ENCODE peak calls at places on chromosomes 5 and 9, in four cellular contexts. H, E, O and I are unnamed samples.

GRCh38 chr5:129177451-129177850 is 82.9 kb downstream of the ISOC1 start:
- DNase-seq in H (no peak), E (no peak), O (no peak), I (no peak)

GRCh38 chr5:77651343-77651742 is 12.8 kb upstream of the OTP start:
- DNase-seq in H (no peak), E (no peak), O (no peak), I (no peak)

GRCh38 chr5:180637962-180638680 is 11.3 kb downstream of the FLT4 start:
- DNase-seq in H (no peak), E (no peak), O (no peak), I (no peak)

GRCh38 chr9:74942801-74943200 is 9.9 kb downstream of the C9orf40 start:
- DNase-seq in H (no peak), E (no peak), O (no peak), I (no peak)

GRCh38 chr9:9912459-9912858 is 700.3 kb downstream of the PTPRD start:
- DNase-seq in H (no peak), E (no peak), O (no peak), I (no peak)

GRCh38 chr9:22041792-22042191 is 32.7 kb upstream of the CDKN2B start:
- DNase-seq in H (no peak), E (no peak), O (no peak), I (peak)

GRCh38 chr5:139711067-139711851 is 63.1 kb downstream of the CXXC5 start:
- DNase-seq in H (no peak), E (peak), O (peak), I (no peak)

GRCh38 chr5:127536687-127537086 is 19.2 kb downstream of the PRRC1 start:
- DNase-seq in H (no peak), E (peak), O (no peak), I (no peak)

GRCh38 chr5:55402199-55402598 is 94.4 kb downstream of the MTREX start:
- DNase-seq in H (no peak), E (no peak), O (no peak), I (no peak)

GRCh38 chr5:116144103-116144502 is 59.3 kb downstream of the COMMD10 start:
- DNase-seq in H (no peak), E (no peak), O (no peak), I (no peak)

GRCh38 chr5:32388429-32389111 is 56.0 kb downstream of the ZFR start:
- DNase-seq in H (no peak), E (no peak), O (no peak), I (no peak)

GRCh38 chr9:132312873-132313272 is 41.9 kb downstream of the SETX start:
- DNase-seq in H (no peak), E (peak), O (no peak), I (no peak)

GRCh38 chr9:124078641-124079040 is 67.1 kb downstream of the LHX2 start:
- DNase-seq in H (no peak), E (no peak), O (no peak), I (no peak)

DNA sequence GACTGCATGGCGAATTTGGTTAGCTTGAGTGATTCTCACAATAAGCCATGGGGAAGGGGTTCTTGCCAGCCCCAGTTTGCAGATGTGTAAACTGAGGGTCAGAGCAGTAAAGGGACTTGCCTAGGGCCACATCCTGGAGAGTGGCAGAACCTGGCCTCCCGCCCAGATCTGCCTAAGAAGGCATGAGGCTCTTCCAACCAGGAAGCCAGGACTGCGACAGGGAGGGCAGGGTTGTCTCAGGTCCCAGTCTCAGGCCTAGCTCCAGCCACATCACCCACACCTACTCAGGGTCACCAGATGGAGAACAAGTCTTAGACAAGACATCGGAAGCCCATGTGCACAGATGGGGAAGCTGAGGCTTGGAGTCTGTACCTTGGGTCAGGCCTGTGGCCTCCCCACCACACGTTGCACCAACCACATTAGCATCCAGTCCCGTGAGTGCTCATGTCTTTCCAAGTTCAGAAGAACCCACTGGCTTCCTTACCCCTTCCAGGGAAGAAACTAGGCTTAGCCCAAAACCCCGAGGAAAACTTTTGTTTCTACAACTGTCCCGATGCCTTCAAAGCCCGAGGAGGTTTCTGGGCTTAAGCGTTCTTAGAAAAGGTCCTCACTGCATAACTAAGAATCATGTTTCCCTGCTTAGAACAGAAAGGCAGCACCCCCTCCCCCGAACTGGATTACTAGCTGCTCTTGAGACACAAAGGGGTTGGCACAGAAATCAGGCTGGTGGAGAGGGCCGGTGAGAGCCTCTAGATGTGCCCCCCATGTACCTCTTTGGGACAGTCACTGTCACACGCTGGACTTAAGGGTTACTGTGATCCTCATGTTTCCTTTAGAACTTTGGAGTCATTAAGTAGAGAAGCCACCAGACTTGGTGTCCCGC is 2.3 kb downstream of the FAM78A start:
- DNase-seq in H (no peak), E (peak), O (no peak), I (no peak)
- H3K9ac ChIP-seq in H (peak), E (peak), O (no peak), I (no peak)

GRCh38 chr5:104186100-104186499 is 623.5 kb upstream of the NUDT12 start:
- DNase-seq in H (no peak), E (no peak), O (no peak), I (peak)
- TF ChIP-seq SRF in H (no peak), E (no peak), O (no peak), I (no peak)

DNA sequence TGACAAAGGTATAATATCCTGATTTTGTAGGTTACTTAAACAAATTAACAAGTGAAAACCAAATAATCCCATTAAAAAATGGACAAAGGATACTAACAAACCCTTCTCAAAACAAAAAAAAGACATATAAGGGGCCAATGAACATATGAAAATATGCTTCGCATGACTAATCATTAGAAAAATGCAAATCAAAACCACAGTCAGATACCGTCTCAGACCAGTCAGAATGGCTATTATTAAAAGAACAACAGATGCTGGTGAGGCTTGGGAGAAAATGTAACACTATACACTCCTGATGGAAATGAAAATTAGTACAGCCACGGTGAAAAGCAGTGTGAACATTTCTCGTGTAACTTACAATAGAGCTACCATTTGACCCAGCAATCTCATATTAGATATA is 1542.2 kb upstream of the CDH9 start:
- DNase-seq in H (no peak), E (no peak), O (no peak), I (no peak)
- H3K9ac ChIP-seq in H (no peak), E (no peak), O (no peak), I (no peak)

GRCh38 chr9:91818647-91819403 is 131.2 kb downstream of the ROR2 start:
- DNase-seq in H (no peak), E (no peak), O (no peak), I (no peak)

GRCh38 chr9:91818226-91818587 is 131.8 kb downstream of the ROR2 start:
- DNase-seq in H (no peak), E (peak), O (no peak), I (no peak)

GRCh38 chr9:91817106-91817492 is 132.9 kb downstream of the ROR2 start:
- DNase-seq in H (no peak), E (no peak), O (no peak), I (no peak)

GRCh38 chr9:91816356-91816755 is 133.7 kb downstream of the ROR2 start:
- DNase-seq in H (no peak), E (no peak), O (no peak), I (no peak)

DNA sequence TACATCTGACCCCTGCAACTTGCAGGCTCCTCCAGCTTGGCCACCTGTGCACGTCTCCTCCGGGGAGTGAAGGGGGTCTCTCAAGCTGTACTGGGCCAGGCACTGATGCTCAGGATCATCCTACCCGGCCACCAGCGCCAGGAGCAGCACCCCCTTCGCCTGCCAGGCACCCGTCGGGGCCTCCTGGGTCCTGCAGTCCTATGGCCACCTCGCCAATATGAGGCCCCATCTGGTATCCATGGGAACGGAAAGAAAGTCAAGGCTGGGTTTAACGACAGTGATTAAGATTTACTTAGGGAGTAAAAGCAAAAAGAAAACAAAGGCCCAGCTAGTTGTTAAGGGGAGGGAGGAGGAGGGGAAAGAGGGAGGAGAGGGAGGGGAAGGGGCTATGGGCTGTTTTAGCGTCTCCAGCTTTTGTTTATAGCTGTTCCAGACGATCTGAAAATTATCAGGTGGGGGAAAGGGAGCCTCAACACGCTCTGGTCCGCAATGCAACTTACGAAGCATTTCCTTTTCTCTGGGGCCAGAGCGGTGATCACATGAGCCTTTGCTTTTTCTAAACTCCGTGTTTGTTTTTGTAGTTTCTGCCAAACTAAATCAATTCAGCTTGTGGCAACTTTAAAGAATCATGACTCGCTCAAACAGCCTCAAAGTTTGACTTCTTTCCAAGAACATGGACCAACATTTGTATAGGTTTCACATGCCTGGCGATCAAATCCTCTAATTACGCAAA is 132.4 kb downstream of the ROR2 start:
- DNase-seq in H (no peak), E (no peak), O (no peak), I (no peak)
- TF ChIP-seq SRF in H (no peak), E (no peak), O (no peak), I (no peak)

DNA sequence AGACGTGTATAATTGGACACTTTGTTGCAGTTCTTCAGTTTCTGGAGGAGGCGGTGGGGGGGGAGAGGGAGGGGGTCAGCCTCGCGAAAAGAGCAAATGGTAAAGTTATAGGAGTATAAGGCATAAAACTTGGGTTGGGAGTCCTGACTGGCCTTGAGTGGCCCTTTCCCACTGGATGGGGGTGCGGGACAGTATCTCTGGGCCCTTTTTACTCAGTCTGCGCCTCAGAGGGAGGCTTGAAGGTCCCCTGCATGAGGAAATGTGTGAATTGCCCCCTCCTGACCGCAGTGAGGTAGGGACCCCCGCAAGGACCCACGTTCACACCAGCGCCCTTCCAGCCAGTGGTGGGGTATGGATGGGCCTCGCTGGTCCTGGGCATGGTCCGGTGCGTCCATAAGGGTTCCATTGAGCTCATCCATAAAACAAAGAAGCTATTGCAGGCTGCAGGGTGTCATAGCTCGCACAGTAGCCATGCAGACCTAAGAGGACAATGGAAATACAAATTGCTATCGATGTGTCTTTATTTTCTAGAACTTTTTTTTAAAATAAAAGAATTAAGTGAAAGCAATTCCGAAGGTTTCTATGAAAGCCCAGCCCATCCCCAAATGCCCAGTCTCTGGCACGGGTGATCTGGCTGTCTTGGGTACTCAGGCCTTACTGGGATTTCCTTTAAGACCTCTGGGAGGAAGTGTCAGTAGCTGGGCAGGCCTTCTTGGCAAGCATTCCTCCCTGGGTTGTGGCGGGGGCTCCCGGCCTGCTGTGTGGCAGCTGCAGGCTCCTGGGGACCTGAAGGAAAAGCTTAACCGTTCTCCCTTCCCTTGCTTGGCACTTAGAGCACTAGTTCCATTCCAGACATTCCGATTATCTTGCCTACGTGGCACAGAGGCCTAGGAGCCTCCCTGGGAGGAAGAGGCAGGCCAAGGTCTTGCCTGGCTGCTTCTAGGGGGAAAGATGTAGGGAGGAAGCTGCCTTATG is 1.4 kb upstream of the SEMA5A start:
- DNase-seq in H (no peak), E (no peak), O (peak), I (no peak)
- H3K9ac ChIP-seq in H (no peak), E (no peak), O (peak), I (no peak)

GRCh38 chr9:12785251-12785880 is 10.5 kb downstream of the LURAP1L start:
- DNase-seq in H (no peak), E (no peak), O (no peak), I (peak)

GRCh38 chr9:12785941-12786340 is 11.1 kb downstream of the LURAP1L start:
- DNase-seq in H (no peak), E (no peak), O (no peak), I (no peak)

GRCh38 chr9:12783767-12784460 is 9.1 kb downstream of the LURAP1L start:
- DNase-seq in H (no peak), E (no peak), O (no peak), I (peak)

GRCh38 chr9:12781334-12781733 is 6.5 kb downstream of the LURAP1L start:
- DNase-seq in H (no peak), E (no peak), O (no peak), I (no peak)

DNA sequence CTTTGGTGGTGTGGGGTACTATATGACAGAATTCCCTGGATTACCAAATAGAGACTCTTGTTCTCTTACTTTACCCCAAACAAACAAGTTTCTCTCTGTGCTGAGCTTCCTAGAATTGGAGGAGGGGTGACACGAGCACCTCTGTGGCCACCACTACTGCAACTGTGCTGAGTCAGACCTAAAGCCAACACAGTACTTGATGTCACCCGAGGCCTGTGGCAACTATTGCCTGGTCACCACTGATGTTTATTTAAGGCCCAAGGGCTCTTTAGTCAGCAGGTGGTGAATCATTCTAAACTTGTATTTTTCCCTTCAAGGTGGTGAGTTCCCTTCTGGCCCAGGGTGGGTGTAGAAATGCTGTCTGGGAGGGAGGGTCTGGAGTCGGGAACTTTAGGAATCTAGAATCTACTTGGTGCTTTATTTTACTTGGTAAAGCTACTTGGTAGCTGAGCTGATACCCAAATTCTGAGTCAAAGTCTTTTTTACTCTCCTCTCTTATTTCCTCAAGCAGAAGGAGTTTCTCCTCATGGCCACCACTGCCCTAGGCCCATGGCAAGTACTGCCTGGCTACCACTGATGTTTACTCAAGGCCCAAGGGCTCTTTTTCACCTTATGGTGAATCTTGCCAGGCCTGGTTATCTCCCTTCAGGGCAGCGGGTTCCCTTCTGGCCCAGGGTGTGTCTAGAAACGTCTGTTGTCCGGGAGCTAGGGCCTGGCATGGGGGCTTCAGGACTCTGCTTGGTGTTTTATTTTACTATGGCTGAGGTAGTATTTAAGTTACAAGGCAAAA is 9.8 kb downstream of the LURAP1L start:
- DNase-seq in H (no peak), E (no peak), O (no peak), I (peak)
- TF ChIP-seq SRF in H (no peak), E (no peak), O (no peak), I (peak)